ENCODE peak calls at places on chromosome 1, in five cellular contexts. L is GM12865, X is brain microvascular endothelial cell, O is AG04449, Y is left ventricle myocardium inferior. M is an unnamed sample.

GRCh38 chr1:228045871-228046270 is 36.6 kb upstream of the ARF1 start:
- DNase-seq in L (no peak), X (no peak), O (no peak), Y (no peak), M (no peak)

GRCh38 chr1:225963735-225964530 is 22.9 kb upstream of the LEFTY2 start:
- DNase-seq in L (no peak), X (no peak), O (no peak), Y (no peak), M (no peak)

GRCh38 chr1:241706967-241707366 is 54.9 kb downstream of the WDR64 start:
- DNase-seq in L (no peak), X (no peak), O (no peak), Y (no peak), M (no peak)

GRCh38 chr1:240559781-240560180 is 52.2 kb downstream of the GREM2 start:
- DNase-seq in L (no peak), X (peak; percentile 14), O (no peak), Y (no peak), M (no peak)

GRCh38 chr1:212749924-212750535 is 41.5 kb downstream of the NSL1 start:
- DNase-seq in L (peak; percentile 50), X (peak; percentile 21), O (no peak), Y (no peak), M (no peak)

GRCh38 chr1:31605908-31606427 is 11.5 kb upstream of the HCRTR1 start:
- DNase-seq in L (peak; percentile 95), X (peak; percentile 78), O (no peak), Y (no peak), M (no peak)

GRCh38 chr1:59595774-59596173 is 219.0 kb upstream of the HOOK1 start:
- DNase-seq in L (no peak), X (peak; percentile 4), O (no peak), Y (no peak), M (no peak)

GRCh38 chr1:215517441-215517891 is 49.6 kb upstream of the KCTD3 start:
- DNase-seq in L (no peak), X (peak; percentile 8), O (peak; percentile 37), Y (no peak), M (no peak)

GRCh38 chr1:162976628-162977027 is 92.5 kb upstream of the RGS4 start:
- DNase-seq in L (no peak), X (no peak), O (no peak), Y (no peak), M (no peak)

GRCh38 chr1:234919061-234919755 is 209.4 kb downstream of the TOMM20 start:
- DNase-seq in L (no peak), X (no peak), O (no peak), Y (peak; percentile 72), M (no peak)

GRCh38 chr1:11432526-11432925 is 46.4 kb upstream of the DISP3 start:
- DNase-seq in L (no peak), X (no peak), O (no peak), Y (no peak), M (no peak)

GRCh38 chr1:10920063-10920626 is 92.3 kb upstream of the TARDBP start:
- DNase-seq in L (no peak), X (no peak), O (no peak), Y (no peak), M (no peak)

GRCh38 chr1:114458208-114458777 is 52.7 kb downstream of the TRIM33 start:
- DNase-seq in L (no peak), X (peak; percentile 91), O (peak; percentile 55), Y (no peak), M (no peak)

GRCh38 chr1:245091171-245091621 is 63.6 kb upstream of the KIF26B start:
- DNase-seq in L (no peak), X (peak; percentile 27), O (no peak), Y (no peak), M (no peak)

GRCh38 chr1:204307334-204307883 is 52.3 kb downstream of the PLEKHA6 start:
- DNase-seq in L (no peak), X (no peak), O (no peak), Y (peak; percentile 26), M (no peak)

GRCh38 chr1:23867542-23867952 is 543 bp downstream of the FUCA1 start:
- DNase-seq in L (peak; percentile 14), X (no peak), O (no peak), Y (no peak), M (no peak)

GRCh38 chr1:6509603-6510291 is 18.3 kb upstream of the PLEKHG5 start:
- DNase-seq in L (no peak), X (no peak), O (no peak), Y (no peak), M (no peak)

GRCh38 chr1:6003568-6004411 is 11.6 kb upstream of the NPHP4 start:
- DNase-seq in L (no peak), X (no peak), O (no peak), Y (peak; percentile 7), M (no peak)

GRCh38 chr1:174875306-174875705 is 124.4 kb upstream of the CACYBP start:
- DNase-seq in L (peak; percentile 66), X (no peak), O (no peak), Y (no peak), M (no peak)

GRCh38 chr1:6466023-6466422 is at the start of gene TNFRSF25:
- DNase-seq in L (no peak), X (no peak), O (no peak), Y (no peak), M (no peak)

GRCh38 chr1:169894424-169895145 is 889 bp upstream of the SCYL3 start:
- DNase-seq in L (no peak), X (no peak), O (no peak), Y (no peak), M (no peak)

GRCh38 chr1:202131956-202132821 is 9.5 kb downstream of the GPR37L1 start:
- DNase-seq in L (no peak), X (no peak), O (no peak), Y (peak; percentile 68), M (peak; percentile 78)

GRCh38 chr1:15251807-15252546 is 5.0 kb downstream of the FHAD1 start:
- DNase-seq in L (no peak), X (no peak), O (no peak), Y (no peak), M (no peak)

GRCh38 chr1:246703581-246703980 is 20.6 kb upstream of the SCCPDH start:
- DNase-seq in L (no peak), X (no peak), O (no peak), Y (no peak), M (no peak)

GRCh38 chr1:180247061-180247460 is 17.0 kb downstream of the LHX4 start:
- DNase-seq in L (peak; percentile 9), X (no peak), O (no peak), Y (no peak), M (no peak)

GRCh38 chr1:244796719-244797406 is 38.6 kb upstream of the COX20 start:
- DNase-seq in L (peak; percentile 62), X (peak; percentile 72), O (no peak), Y (no peak), M (peak; percentile 74)

GRCh38 chr1:243465081-243465480 is 209.2 kb downstream of the SDCCAG8 start:
- DNase-seq in L (no peak), X (no peak), O (no peak), Y (no peak), M (no peak)

GRCh38 chr1:207565546-207566468 is 69.8 kb downstream of the CR1 start:
- DNase-seq in L (peak; percentile 2), X (peak; percentile 18), O (no peak), Y (no peak), M (no peak)

GRCh38 chr1:223035724-223036478 is 107.1 kb downstream of the TLR5 start:
- DNase-seq in L (no peak), X (no peak), O (no peak), Y (no peak), M (no peak)

GRCh38 chr1:42848823-42849537 is 2.6 kb downstream of the ZNF691 start:
- DNase-seq in L (no peak), X (no peak), O (no peak), Y (no peak), M (no peak)

GRCh38 chr1:29043270-29043971 is 80.3 kb downstream of the TMEM200B start:
- DNase-seq in L (no peak), X (no peak), O (no peak), Y (no peak), M (no peak)

GRCh38 chr1:27395441-27396195 is 3.2 kb downstream of the GPR3 start:
- DNase-seq in L (peak; percentile 82), X (peak; percentile 48), O (no peak), Y (peak; percentile 75), M (peak; percentile 86)

GRCh38 chr1:176183618-176184017 is 23.5 kb downstream of the COP1 start:
- DNase-seq in L (peak; percentile 28), X (no peak), O (no peak), Y (no peak), M (no peak)

GRCh38 chr1:19076841-19077616 is 120.6 kb upstream of the IFFO2 start:
- DNase-seq in L (no peak), X (no peak), O (no peak), Y (no peak), M (no peak)

GRCh38 chr1:8202182-8202905 is 115.6 kb upstream of the SLC45A1 start:
- DNase-seq in L (no peak), X (peak; percentile 91), O (peak; percentile 78), Y (peak; percentile 56), M (peak; percentile 88)

GRCh38 chr1:8201331-8201861 is 116.5 kb upstream of the SLC45A1 start:
- DNase-seq in L (no peak), X (no peak), O (no peak), Y (no peak), M (no peak)

GRCh38 chr1:8204823-8205222 is 113.1 kb upstream of the SLC45A1 start:
- DNase-seq in L (no peak), X (no peak), O (no peak), Y (no peak), M (no peak)

GRCh38 chr1:8203551-8203950 is 114.4 kb upstream of the SLC45A1 start:
- DNase-seq in L (no peak), X (no peak), O (no peak), Y (no peak), M (no peak)

GRCh38 chr1:8203056-8203455 is 114.9 kb upstream of the SLC45A1 start:
- DNase-seq in L (no peak), X (no peak), O (no peak), Y (no peak), M (no peak)
- H3K4me3 ChIP-seq in L (no peak overlapping the region), X (no peak overlapping the region), O (no peak overlapping the region), Y (peak overlapping the region; percentile 51), M (no peak overlapping the region)

DNA sequence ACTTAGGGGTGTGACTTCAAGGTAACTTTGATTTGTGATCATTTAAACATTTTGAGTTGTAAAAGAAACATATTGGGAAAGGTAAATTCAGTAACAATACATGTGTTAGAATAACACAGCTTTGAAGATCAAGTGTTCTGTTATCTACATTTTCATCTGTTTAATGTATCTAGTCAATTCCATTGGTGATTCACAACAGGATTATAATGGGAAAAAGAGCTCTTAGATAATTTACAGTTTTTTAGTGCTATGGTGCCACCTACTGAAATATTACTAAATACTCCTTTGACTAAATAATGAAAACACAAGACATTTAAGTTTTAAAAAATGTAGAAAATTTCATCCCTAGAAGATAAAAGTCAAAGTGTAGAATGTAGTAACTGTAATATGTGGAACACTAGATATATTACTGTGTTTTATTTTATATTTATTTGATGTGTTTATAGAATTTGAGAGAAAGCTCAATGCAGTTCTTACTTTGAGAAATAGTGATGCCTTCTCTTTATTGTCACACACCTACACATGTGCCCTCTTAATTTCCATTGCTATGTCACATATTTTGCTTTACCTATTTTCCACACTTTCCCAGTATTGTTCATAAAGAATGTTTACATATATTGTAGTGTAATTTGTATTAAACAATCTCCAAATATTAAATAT is 47.4 kb downstream of the PTPRC start:
- DNase-seq in L (peak; percentile 25), X (no peak), O (no peak), Y (no peak), M (no peak)
- TF ChIP-seq CTCF in L (peak; percentile 9), X (no peak), O (peak; percentile 9), Y (peak; percentile 27), M (no peak)

GRCh38 chr1:115839706-115840095 is 1.2 kb downstream of the NHLH2 start:
- DNase-seq in L (no peak), X (no peak), O (no peak), Y (no peak), M (no peak)
- H3K4me3 ChIP-seq in L (no peak overlapping the region), X (no peak overlapping the region), O (no peak overlapping the region), Y (peak overlapping the region; percentile 59), M (peak overlapping the region; percentile 38)

GRCh38 chr1:153058154-153058553 is 842 bp upstream of the SPRR2A start:
- DNase-seq in L (no peak), X (no peak), O (no peak), Y (no peak), M (no peak)
- TF ChIP-seq CTCF in L (no peak), X (no peak), O (no peak), Y (no peak), M (no peak)